ENCODE peak calls at places on chromosome 7, in seven cellular contexts. X is PC-3, G is neural progenitor cell, Y is HCT116, O is GM23248, B is GM23338, I is hepatocyte. T is an unnamed sample.

GRCh38 chr7:75843470-75844116 is 30.0 kb upstream of the CCL24 start:
- DNase-seq in I (no peak), X (no peak), Y (no peak), O (no peak), G (no peak), B (no peak), T (no peak)

GRCh38 chr7:4631664-4632171 is 50.4 kb upstream of the FOXK1 start:
- DNase-seq in B (peak; percentile 90), O (peak; percentile 97), G (peak; percentile 90), Y (peak; percentile 85), X (peak; percentile 79), I (peak; percentile 93), T (no peak)

GRCh38 chr7:35753761-35754603 is 46.9 kb upstream of the SEPTIN7 start:
- DNase-seq in O (no peak), G (no peak), X (no peak), Y (no peak), B (no peak), I (peak; percentile 57), T (no peak)

GRCh38 chr7:37759519-37759918 is 76.0 kb downstream of the GPR141 start:
- DNase-seq in X (no peak), B (no peak), G (peak; percentile 46), Y (no peak), I (no peak), O (no peak), T (no peak)

GRCh38 chr7:1693991-1694524 is 24.0 kb downstream of the ELFN1 start:
- DNase-seq in O (peak; percentile 24), I (peak; percentile 71), Y (no peak), X (peak; percentile 18), B (peak; percentile 87), G (peak; percentile 96), T (no peak)

GRCh38 chr7:68964060-68964459 is 634.2 kb upstream of the AUTS2 start:
- DNase-seq in I (no peak), B (no peak), G (peak; percentile 17), X (no peak), Y (no peak), O (peak; percentile 18), T (no peak)

GRCh38 chr7:36006656-36007229 is 146.3 kb upstream of the EEPD1 start:
- DNase-seq in B (no peak), Y (no peak), O (no peak), I (no peak), G (peak; percentile 21), X (no peak), T (no peak)

GRCh38 chr7:49781996-49782395 is 8.6 kb downstream of the VWC2 start:
- DNase-seq in G (no peak), B (no peak), O (no peak), Y (no peak), I (no peak), X (no peak), T (no peak)

GRCh38 chr7:1274876-1275684 is 42.4 kb downstream of the UNCX start:
- DNase-seq in I (no peak), O (no peak), Y (no peak), G (no peak), B (no peak), X (no peak), T (no peak)

GRCh38 chr7:44738031-44738730 is 10.5 kb upstream of the ZMIZ2 start:
- DNase-seq in Y (no peak), O (no peak), B (no peak), G (no peak), X (no peak), I (no peak), T (no peak)

GRCh38 chr7:936131-937054 is 18.1 kb downstream of the ADAP1 start:
- DNase-seq in I (peak; percentile 8), B (no peak), X (peak; percentile 31), O (peak; percentile 48), Y (peak; percentile 71), G (no peak), T (no peak)

GRCh38 chr7:23334482-23335056 is 35.4 kb downstream of the MALSU1 start:
- DNase-seq in Y (peak; percentile 91), X (peak; percentile 99), O (peak; percentile 95), B (no peak), I (peak; percentile 72), G (no peak), T (no peak)

GRCh38 chr7:128831994-128832879 is 2.0 kb downstream of the FLNC start:
- DNase-seq in G (peak; percentile 87), O (peak; percentile 63), X (peak; percentile 15), B (peak; percentile 79), I (peak; percentile 69), Y (no peak), T (peak; percentile 7)

GRCh38 chr7:30877010-30877740 is 34.5 kb upstream of the AQP1 start:
- DNase-seq in I (no peak), G (peak; percentile 20), Y (no peak), B (peak; percentile 66), O (no peak), X (no peak), T (no peak)

GRCh38 chr7:131544449-131545425 is 11.7 kb downstream of the PODXL start:
- DNase-seq in O (peak; percentile 44), I (no peak), G (no peak), Y (no peak), X (peak; percentile 19), B (peak; percentile 62), T (peak; percentile 40)

GRCh38 chr7:98617051-98617959 is at the start of gene NPTX2:
- DNase-seq in X (no peak), I (peak; percentile 71), B (peak; percentile 91), Y (no peak), O (peak; percentile 42), G (peak; percentile 92), T (no peak)

GRCh38 chr7:138164804-138165203 is 88.5 kb downstream of the AKR1D1 start:
- DNase-seq in I (no peak), X (no peak), B (peak; percentile 26), O (no peak), G (no peak), Y (no peak), T (no peak)

GRCh38 chr7:84904561-84904960 is 282.3 kb downstream of the SEMA3D start:
- DNase-seq in Y (no peak), G (no peak), B (no peak), O (peak; percentile 17), X (peak; percentile 55), I (no peak), T (no peak)

GRCh38 chr7:151083824-151084160 is 499 bp upstream of the TMUB1 start:
- DNase-seq in X (no peak), G (no peak), B (no peak), O (no peak), I (no peak), Y (no peak), T (no peak)

GRCh38 chr7:34762769-34763168 is 104.8 kb downstream of the NPSR1 start:
- DNase-seq in Y (no peak), O (peak; percentile 24), B (no peak), I (no peak), X (peak; percentile 51), G (no peak), T (no peak)

GRCh38 chr7:33918401-33919120 is 13.2 kb downstream of the BMPER start:
- DNase-seq in X (no peak), O (no peak), B (peak; percentile 21), Y (no peak), G (no peak), I (no peak), T (no peak)

GRCh38 chr7:134155220-134155619 is 28.1 kb downstream of the LRGUK start:
- DNase-seq in Y (no peak), O (no peak), I (no peak), G (no peak), X (no peak), B (no peak), T (no peak)

GRCh38 chr7:124784879-124785818 is 19.6 kb upstream of the GPR37 start:
- DNase-seq in O (peak; percentile 75), B (peak; percentile 80), I (peak; percentile 74), Y (peak; percentile 47), X (peak; percentile 66), G (peak; percentile 69), T (peak; percentile 38)

GRCh38 chr7:108097703-108098102 is 32.5 kb downstream of the LAMB4 start:
- DNase-seq in I (no peak), O (peak; percentile 31), X (peak; percentile 59), Y (peak; percentile 19), B (peak; percentile 57), G (peak; percentile 7), T (peak; percentile 2)

GRCh38 chr7:93016085-93016471 is 101.7 kb downstream of the SAMD9 start:
- DNase-seq in I (peak; percentile 25), Y (no peak), G (no peak), O (peak; percentile 33), X (no peak), B (no peak), T (no peak)

GRCh38 chr7:30900053-30900452 is 11.6 kb upstream of the AQP1 start:
- DNase-seq in B (no peak), O (no peak), X (no peak), I (no peak), G (no peak), Y (no peak), T (no peak)

GRCh38 chr7:11716185-11716584 is 115.8 kb downstream of the THSD7A start:
- DNase-seq in X (peak; percentile 80), B (no peak), I (no peak), O (peak; percentile 46), Y (peak; percentile 16), G (no peak), T (no peak)

GRCh38 chr7:40698214-40698920 is 563.6 kb downstream of the SUGCT start:
- DNase-seq in Y (no peak), X (peak; percentile 14), G (no peak), B (no peak), I (no peak), O (peak; percentile 54), T (no peak)

GRCh38 chr7:147563669-147564068 is 1026.9 kb upstream of the C7orf33 start:
- DNase-seq in I (no peak), Y (no peak), O (no peak), G (no peak), X (no peak), B (no peak), T (no peak)
- TF ChIP-seq EZH2phosphoT487 in I (no peak), Y (no peak), O (no peak), G (no peak), X (no peak), B (no peak), T (no peak)

GRCh38 chr7:117648203-117648866 is 168.5 kb downstream of the CFTR start:
- DNase-seq in X (no peak), I (no peak), B (no peak), Y (no peak), O (no peak), G (no peak), T (no peak)
- H2AFZ ChIP-seq in X (no peak overlapping the region), I (no peak overlapping the region), B (no peak overlapping the region), Y (no peak overlapping the region), O (no peak overlapping the region), G (no peak overlapping the region), T (no peak overlapping the region)

GRCh38 chr7:73716318-73716890 is 3.1 kb downstream of the STX1A start:
- DNase-seq in Y (no peak), I (peak; percentile 19), X (no peak), B (no peak), O (no peak), G (no peak), T (no peak)
- TF ChIP-seq EZH2phosphoT487 in Y (no peak), I (no peak), X (no peak), B (no peak), O (no peak), G (no peak), T (no peak)

GRCh38 chr7:90211391-90212148 is at the start of gene STEAP2:
- DNase-seq in X (peak; percentile 92), O (peak; percentile 99), Y (peak; percentile 82), G (peak; percentile 93), I (peak; percentile 95), B (peak; percentile 97), T (no peak)
- H2AFZ ChIP-seq in X (peak within 1 kb of the TSS; percentile 88), O (peak within 1 kb of the TSS; percentile 88), Y (peak within 1 kb of the TSS; percentile 59), G (peak within 1 kb of the TSS; percentile 89), I (peak within 1 kb of the TSS; percentile 92), B (peak within 1 kb of the TSS; percentile 100), T (no peak within 1 kb of the TSS)

GRCh38 chr7:7681936-7682329 is 36.5 kb downstream of the RPA3 start:
- DNase-seq in X (no peak), G (no peak), I (no peak), O (no peak), B (no peak), Y (no peak), T (no peak)
- TF ChIP-seq EZH2phosphoT487 in X (no peak), G (no peak), I (no peak), O (no peak), B (no peak), Y (no peak), T (no peak)